ENCODE peak calls at places on chromosome 5, in four cellular contexts. One of them, this sample, is unnamed.

GRCh38 chr5:103373576-103374472 is 115.3 kb downstream of the MACIR start:
- DNase-seq in SK-N-SH: no peak
- DNase-seq in H1: no peak
- DNase-seq in A549: no peak
- DNase-seq in this sample: no peak

GRCh38 chr5:72244862-72245371 is 75.1 kb downstream of the MRPS27 start:
- DNase-seq in SK-N-SH: peak; percentile 43
- DNase-seq in A549: peak; percentile 19
- DNase-seq in H1: no peak
- DNase-seq in this sample: no peak

GRCh38 chr5:53406630-53407316 is 73.7 kb upstream of the FST start:
- DNase-seq in SK-N-SH: no peak
- DNase-seq in A549: no peak
- DNase-seq in H1: no peak
- DNase-seq in this sample: no peak

GRCh38 chr5:179143446-179143845 is 83.3 kb downstream of the ZNF354C start:
- DNase-seq in A549: no peak
- DNase-seq in H1: peak; percentile 67
- DNase-seq in SK-N-SH: no peak
- DNase-seq in this sample: no peak

GRCh38 chr5:132225165-132226032 is 2.3 kb downstream of the P4HA2 start:
- DNase-seq in A549: no peak
- DNase-seq in H1: no peak
- DNase-seq in SK-N-SH: peak; percentile 35
- DNase-seq in this sample: no peak

GRCh38 chr5:115209279-115209678 is 39.6 kb upstream of the TRIM36 start:
- DNase-seq in SK-N-SH: no peak
- DNase-seq in A549: no peak
- DNase-seq in H1: no peak
- DNase-seq in this sample: peak; percentile 95

GRCh38 chr5:158807-159447 is 32.4 kb upstream of the LRRC14B start:
- DNase-seq in SK-N-SH: no peak
- DNase-seq in A549: no peak
- DNase-seq in H1: no peak
- DNase-seq in this sample: no peak

GRCh38 chr5:133400831-133401351 is 211.4 kb downstream of the FSTL4 start:
- DNase-seq in SK-N-SH: no peak
- DNase-seq in H1: no peak
- DNase-seq in A549: no peak
- DNase-seq in this sample: no peak

GRCh38 chr5:33969572-33970452 is 14.7 kb downstream of the SLC45A2 start:
- DNase-seq in SK-N-SH: peak; percentile 32
- DNase-seq in A549: peak; percentile 58
- DNase-seq in H1: no peak
- DNase-seq in this sample: peak; percentile 27

GRCh38 chr5:69271376-69271775 is 36.7 kb downstream of the CDK7 start:
- DNase-seq in H1: no peak
- DNase-seq in SK-N-SH: no peak
- DNase-seq in A549: no peak
- DNase-seq in this sample: no peak

GRCh38 chr5:173628501-173628900 is 12.1 kb upstream of the BOD1 start:
- DNase-seq in A549: no peak
- DNase-seq in SK-N-SH: no peak
- DNase-seq in H1: no peak
- DNase-seq in this sample: no peak

GRCh38 chr5:169763437-169764301 is 126.6 kb downstream of the DOCK2 start:
- DNase-seq in A549: no peak
- DNase-seq in SK-N-SH: peak; percentile 33
- DNase-seq in H1: no peak
- DNase-seq in this sample: peak; percentile 45

GRCh38 chr5:34411470-34412346 is 244.4 kb upstream of the RAI14 start:
- DNase-seq in H1: peak; percentile 70
- DNase-seq in A549: no peak
- DNase-seq in SK-N-SH: no peak
- DNase-seq in this sample: no peak

GRCh38 chr5:89471556-89471955 is 588.6 kb upstream of the MEF2C start:
- DNase-seq in H1: no peak
- DNase-seq in A549: no peak
- DNase-seq in SK-N-SH: no peak
- DNase-seq in this sample: no peak

GRCh38 chr5:39194466-39195136 is 24.8 kb downstream of the FYB1 start:
- DNase-seq in A549: peak; percentile 49
- DNase-seq in H1: no peak
- DNase-seq in SK-N-SH: no peak
- DNase-seq in this sample: no peak

GRCh38 chr5:40914835-40915234 is 5.5 kb downstream of the C7 start:
- DNase-seq in A549: no peak
- DNase-seq in SK-N-SH: no peak
- DNase-seq in H1: no peak
- DNase-seq in this sample: no peak

GRCh38 chr5:57176350-57176857 is 2.5 kb downstream of the GPBP1 start:
- DNase-seq in H1: no peak
- DNase-seq in A549: no peak
- DNase-seq in SK-N-SH: no peak
- DNase-seq in this sample: no peak

GRCh38 chr5:74631088-74631960 is 9.2 kb downstream of the ENC1 start:
- DNase-seq in A549: peak; percentile 57
- DNase-seq in SK-N-SH: no peak
- DNase-seq in H1: no peak
- DNase-seq in this sample: peak; percentile 97

GRCh38 chr5:25056846-25057245 is 412.1 kb upstream of the CDH10 start:
- DNase-seq in SK-N-SH: no peak
- DNase-seq in H1: no peak
- DNase-seq in A549: no peak
- DNase-seq in this sample: no peak

GRCh38 chr5:60960591-60960990 is 15.6 kb downstream of the NDUFAF2 start:
- DNase-seq in A549: no peak
- DNase-seq in H1: no peak
- DNase-seq in SK-N-SH: peak; percentile 23
- DNase-seq in this sample: no peak

GRCh38 chr5:74685979-74686631 is 1.1 kb downstream of the HEXB start:
- DNase-seq in SK-N-SH: peak; percentile 21
- DNase-seq in H1: no peak
- DNase-seq in A549: no peak
- DNase-seq in this sample: peak; percentile 26

GRCh38 chr5:72451771-72452505 is 55.3 kb downstream of the ZNF366 start:
- DNase-seq in A549: peak; percentile 20
- DNase-seq in H1: no peak
- DNase-seq in SK-N-SH: peak; percentile 41
- DNase-seq in this sample: peak; percentile 75

GRCh38 chr5:111271885-111272284 is 47.7 kb downstream of the CAMK4 start:
- DNase-seq in H1: no peak
- DNase-seq in SK-N-SH: no peak
- DNase-seq in A549: no peak
- DNase-seq in this sample: no peak

GRCh38 chr5:13976867-13977479 is 32.5 kb upstream of the DNAH5 start:
- DNase-seq in A549: peak; percentile 79
- DNase-seq in SK-N-SH: peak; percentile 36
- DNase-seq in H1: no peak
- DNase-seq in this sample: no peak

GRCh38 chr5:157476699-157477408 is 16.8 kb downstream of the NIPAL4 start:
- DNase-seq in A549: peak; percentile 87
- DNase-seq in SK-N-SH: peak; percentile 85
- DNase-seq in H1: no peak
- DNase-seq in this sample: no peak

GRCh38 chr5:75337366-75338021 is 474 bp downstream of the HMGCR start:
- DNase-seq in H1: no peak
- DNase-seq in A549: no peak
- DNase-seq in SK-N-SH: no peak
- DNase-seq in this sample: no peak

GRCh38 chr5:125227333-125228075 is 481.1 kb upstream of the ZNF608 start:
- DNase-seq in H1: no peak
- DNase-seq in SK-N-SH: peak; percentile 9
- DNase-seq in A549: peak; percentile 1
- DNase-seq in this sample: no peak

GRCh38 chr5:79109527-79110492 is 1.8 kb upstream of the BHMT start:
- DNase-seq in SK-N-SH: no peak
- DNase-seq in H1: no peak
- DNase-seq in A549: no peak
- DNase-seq in this sample: no peak

GRCh38 chr5:35777358-35778087 is 79.2 kb upstream of the IL7R start:
- DNase-seq in SK-N-SH: peak; percentile 34
- DNase-seq in A549: peak; percentile 15
- DNase-seq in H1: no peak
- DNase-seq in this sample: no peak

GRCh38 chr5:6704361-6704851 is 8.8 kb upstream of the TENT4A start:
- DNase-seq in A549: no peak
- DNase-seq in SK-N-SH: no peak
- DNase-seq in H1: no peak
- DNase-seq in this sample: no peak

GRCh38 chr5:60514152-60514551 is 185.8 kb downstream of the DEPDC1B start:
- DNase-seq in SK-N-SH: no peak
- DNase-seq in H1: no peak
- DNase-seq in A549: no peak
- DNase-seq in this sample: no peak

GRCh38 chr5:162068412-162068811 is 839 bp downstream of the GABRG2 start:
- DNase-seq in A549: no peak
- DNase-seq in H1: peak; percentile 76
- DNase-seq in SK-N-SH: peak; percentile 1
- DNase-seq in this sample: no peak

GRCh38 chr5:72325566-72326297 is 5.6 kb downstream of the PTCD2 start:
- DNase-seq in A549: no peak
- DNase-seq in SK-N-SH: no peak
- DNase-seq in H1: no peak
- DNase-seq in this sample: no peak

GRCh38 chr5:7686794-7687193 is 164.1 kb downstream of the CFAP90 start:
- DNase-seq in A549: no peak
- DNase-seq in H1: no peak
- DNase-seq in SK-N-SH: no peak
- DNase-seq in this sample: no peak

GRCh38 chr5:139711852-139712171 is 63.7 kb downstream of the CXXC5 start:
- DNase-seq in SK-N-SH: peak; percentile 78
- DNase-seq in A549: no peak
- DNase-seq in H1: no peak
- DNase-seq in this sample: no peak

GRCh38 chr5:10674096-10674495 is 86.9 kb downstream of the DAP start:
- DNase-seq in A549: no peak
- DNase-seq in SK-N-SH: no peak
- DNase-seq in H1: no peak
- DNase-seq in this sample: no peak

DNA sequence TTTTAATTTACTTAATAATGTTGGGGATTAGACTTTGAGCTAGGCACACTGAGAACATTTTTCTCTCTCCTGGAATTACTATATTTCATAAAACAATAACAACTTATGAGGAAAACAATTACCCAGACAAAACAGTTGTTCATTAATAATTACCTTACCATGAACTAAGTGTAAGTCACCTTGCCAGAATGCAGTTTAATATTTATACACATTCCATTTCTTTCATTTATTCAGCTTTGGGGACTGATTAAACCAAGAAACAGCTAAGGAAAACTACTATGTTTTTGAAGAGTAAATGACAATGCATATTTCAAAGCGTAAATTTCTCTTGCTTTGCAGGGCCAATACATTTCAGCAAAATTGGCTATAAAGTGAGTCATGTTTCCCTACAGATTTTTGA is 616.2 kb downstream of the PRELID2 start:
- DNase-seq in H1: no peak
- DNase-seq in SK-N-SH: no peak
- DNase-seq in A549: no peak
- DNase-seq in this sample: no peak
- TF ChIP-seq CHD2 in H1: no peak
- TF ChIP-seq CHD2 in SK-N-SH: no peak
- TF ChIP-seq CHD2 in A549: no peak
- TF ChIP-seq CHD2 in this sample: no peak

GRCh38 chr5:32583582-32584232 is 1.6 kb upstream of the SUB1 start:
- DNase-seq in H1: no peak
- DNase-seq in SK-N-SH: no peak
- DNase-seq in A549: no peak
- DNase-seq in this sample: peak; percentile 97
- TF ChIP-seq CHD2 in H1: no peak
- TF ChIP-seq CHD2 in SK-N-SH: no peak
- TF ChIP-seq CHD2 in A549: no peak
- TF ChIP-seq CHD2 in this sample: peak; percentile 76

DNA sequence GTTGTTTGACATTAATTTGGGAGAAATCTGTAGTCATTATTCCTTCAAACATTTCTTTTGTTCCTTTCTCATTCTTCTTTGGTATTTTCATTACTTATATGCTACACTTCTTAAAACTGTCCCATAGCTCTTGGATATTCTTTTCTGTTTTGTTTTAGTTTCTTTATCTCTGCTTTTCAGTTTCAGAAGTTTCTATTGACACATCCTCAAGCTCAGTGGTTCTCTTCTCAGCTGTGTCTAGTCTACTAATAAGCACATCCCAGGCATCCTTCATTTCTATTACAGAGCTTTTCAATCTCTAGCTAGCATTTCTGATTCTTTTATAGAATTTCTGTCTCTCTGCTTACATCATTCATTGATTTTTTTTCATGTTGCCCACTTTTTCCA is 148.4 kb upstream of the CHD1 start:
- DNase-seq in A549: no peak
- DNase-seq in H1: no peak
- DNase-seq in SK-N-SH: no peak
- DNase-seq in this sample: no peak
- TF ChIP-seq CHD2 in A549: no peak
- TF ChIP-seq CHD2 in H1: no peak
- TF ChIP-seq CHD2 in SK-N-SH: no peak
- TF ChIP-seq CHD2 in this sample: no peak

GRCh38 chr5:160021818-160022446 is 13.0 kb downstream of the TTC1 start:
- DNase-seq in H1: no peak
- DNase-seq in SK-N-SH: peak; percentile 58
- DNase-seq in A549: peak; percentile 61
- DNase-seq in this sample: peak; percentile 28
- TF ChIP-seq CHD2 in H1: no peak
- TF ChIP-seq CHD2 in SK-N-SH: no peak
- TF ChIP-seq CHD2 in A549: no peak
- TF ChIP-seq CHD2 in this sample: no peak

GRCh38 chr5:65927497-65928340 is 1.3 kb downstream of the ERBIN start:
- DNase-seq in H1: no peak
- DNase-seq in SK-N-SH: peak; percentile 45
- DNase-seq in A549: peak; percentile 52
- DNase-seq in this sample: no peak
- TF ChIP-seq CHD2 in H1: no peak
- TF ChIP-seq CHD2 in SK-N-SH: no peak
- TF ChIP-seq CHD2 in A549: no peak
- TF ChIP-seq CHD2 in this sample: no peak

DNA sequence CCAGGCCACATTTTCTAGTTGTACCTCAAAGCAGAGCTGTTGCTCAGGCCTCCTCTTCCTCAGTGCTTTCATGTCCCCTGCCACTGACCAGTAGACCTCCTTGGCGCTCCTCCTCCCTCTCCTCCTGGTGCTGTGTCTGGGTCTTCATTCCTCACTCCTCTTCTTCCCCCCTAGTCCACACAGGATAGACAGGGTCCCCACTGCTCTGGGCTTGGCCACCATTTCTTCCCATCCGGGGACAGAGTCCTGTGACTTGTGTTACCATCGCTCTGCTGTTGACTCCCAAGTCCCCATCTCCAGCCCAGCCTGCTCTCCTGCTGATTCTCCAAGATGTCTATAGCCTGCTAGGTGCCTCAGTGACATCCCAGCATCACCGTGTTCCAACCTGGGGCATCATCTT is 88.2 kb upstream of the HRH2 start:
- DNase-seq in A549: no peak
- DNase-seq in H1: no peak
- DNase-seq in SK-N-SH: no peak
- DNase-seq in this sample: no peak
- TF ChIP-seq CHD2 in A549: no peak
- TF ChIP-seq CHD2 in H1: no peak
- TF ChIP-seq CHD2 in SK-N-SH: no peak
- TF ChIP-seq CHD2 in this sample: no peak

This sample was measured in GM12878.